ENCODE peak calls at places on chromosomes 5 and 9, in five cellular contexts. V is body of pancreas, Z is cardiac muscle cell, K is heart right ventricle, O is upper lobe of right lung. I is an unnamed sample. For H3K36me3, the result is how much of the 10 kb centered on the place peaks cover.

GRCh38 chr9:36566813-36567217 is 5.9 kb upstream of the MELK start:
- DNase-seq in Z (no peak), O (peak), V (peak), K (peak), I (no peak)

GRCh38 chr5:136120529-136120928 is 12.1 kb upstream of the SMAD5 start:
- DNase-seq in O (no peak), K (no peak), Z (no peak), V (no peak), I (no peak)

GRCh38 chr9:2053883-2054845 is 39.0 kb downstream of the SMARCA2 start:
- DNase-seq in O (no peak), Z (no peak), V (no peak), K (no peak), I (peak)

GRCh38 chr9:32136700-32137339 is 247.6 kb upstream of the ACO1 start:
- DNase-seq in O (no peak), K (no peak), Z (no peak), V (no peak), I (no peak)

GRCh38 chr5:119811443-119811842 is 182.1 kb downstream of the FAM170A start:
- DNase-seq in O (no peak), K (no peak), V (no peak), Z (no peak), I (no peak)

GRCh38 chr5:153959134-153959957 is 79.4 kb downstream of the FAM114A2 start:
- DNase-seq in V (no peak), Z (peak), O (no peak), K (no peak), I (peak)

GRCh38 chr5:145811834-145812625 is 23.1 kb downstream of the PRELID2 start:
- DNase-seq in V (no peak), K (no peak), Z (peak), O (no peak), I (no peak)

GRCh38 chr5:66639036-66639435 is 42.8 kb downstream of the MAST4 start:
- DNase-seq in O (no peak), V (no peak), K (no peak), Z (no peak), I (no peak)

GRCh38 chr5:35963381-35963843 is 25.0 kb upstream of the CAPSL start:
- DNase-seq in V (no peak), K (no peak), O (no peak), Z (no peak), I (no peak)

GRCh38 chr9:124929464-124929863 is 11.4 kb downstream of the GOLGA1 start:
- DNase-seq in O (no peak), V (no peak), Z (no peak), K (no peak), I (no peak)

GRCh38 chr9:124932355-124932754 is 8.5 kb downstream of the GOLGA1 start:
- DNase-seq in V (no peak), K (no peak), Z (no peak), O (no peak), I (no peak)

DNA sequence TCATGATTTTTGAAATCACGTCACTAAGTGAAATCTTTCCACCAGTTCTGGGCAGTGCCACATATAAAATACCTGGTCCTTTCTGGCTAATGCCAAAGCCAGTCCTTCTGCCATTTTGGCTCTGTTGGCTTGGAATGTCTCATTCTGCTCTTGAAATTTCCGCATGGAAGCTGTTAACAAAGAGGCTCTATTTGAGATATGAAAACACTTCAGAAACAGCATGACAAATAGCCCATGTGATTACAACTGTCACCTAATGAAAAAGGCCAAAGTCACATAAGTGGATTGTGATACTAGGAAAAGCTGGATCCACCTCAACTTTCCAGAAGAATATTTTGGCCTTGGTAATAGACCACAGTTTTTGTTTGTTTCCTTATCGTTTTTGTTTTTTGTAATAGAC is 12.8 kb downstream of the GOLGA1 start:
- DNase-seq in V (no peak), K (no peak), Z (no peak), O (no peak), I (no peak)
- H3K36me3 ChIP-seq in V (under half), K (half or more), Z (under half), O (half or more), I (under half)

GRCh38 chr9:98234231-98234825 is 21.1 kb downstream of the TBC1D2 start:
- DNase-seq in Z (no peak), K (no peak), O (peak), V (no peak), I (no peak)
- TF ChIP-seq CTCF in Z (peak), K (no peak), O (no peak), V (no peak), I (no peak)

GRCh38 chr5:80408976-80409926 is 1.4 kb downstream of the ZFYVE16 start:
- DNase-seq in K (no peak), O (no peak), Z (peak), V (no peak), I (no peak)

GRCh38 chr5:80406980-80407734 is 707 bp upstream of the ZFYVE16 start:
- DNase-seq in Z (no peak), K (peak), V (peak), O (peak), I (no peak)

GRCh38 chr5:80408475-80408875 is 611 bp downstream of the ZFYVE16 start:
- DNase-seq in K (peak), V (peak), Z (peak), O (peak), I (no peak)

GRCh38 chr5:80411589-80412219 is 3.8 kb downstream of the ZFYVE16 start:
- DNase-seq in V (no peak), K (no peak), Z (no peak), O (no peak), I (no peak)

DNA sequence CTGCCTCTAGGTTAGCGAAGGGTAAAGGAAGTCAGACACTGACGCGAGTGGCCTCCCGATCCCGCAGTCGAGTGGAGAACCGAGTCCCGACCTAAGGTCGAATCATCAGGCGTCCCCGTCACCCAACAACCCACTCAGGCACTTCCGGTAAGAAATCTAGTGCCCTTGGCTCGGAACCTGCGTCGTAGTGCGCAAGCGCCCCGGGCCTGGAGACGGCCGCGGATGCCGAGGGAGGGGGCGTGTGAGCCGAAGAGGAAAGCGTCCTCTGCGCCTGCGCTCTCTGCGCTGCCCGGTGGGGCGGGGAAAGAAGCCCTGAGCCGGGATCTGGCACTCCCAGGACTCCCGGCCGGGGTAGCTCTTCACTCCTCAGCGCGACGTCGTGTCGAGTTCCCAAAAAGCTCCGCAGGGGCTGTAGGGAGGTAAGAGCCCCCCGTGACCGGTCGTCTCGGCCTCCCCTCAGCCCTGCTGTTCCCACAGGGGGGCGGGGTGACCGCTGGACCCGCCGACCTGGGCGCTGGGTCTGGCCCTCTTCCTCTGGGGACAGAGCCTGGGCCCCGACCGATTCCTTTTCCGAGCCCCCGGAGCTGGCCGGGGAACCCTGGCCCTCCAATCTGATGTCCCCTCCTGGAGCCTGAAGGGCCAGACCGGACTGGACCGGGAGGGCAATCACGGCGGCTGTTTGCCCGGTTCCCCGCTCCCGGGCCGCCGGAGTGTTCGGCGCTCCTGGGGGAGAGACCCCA is at the start of gene ZFYVE16:
- DNase-seq in V (peak), Z (peak), K (peak), O (peak), I (peak)
- H3K4me3 ChIP-seq in V (peak), Z (peak), K (peak), O (peak), I (peak)

DNA sequence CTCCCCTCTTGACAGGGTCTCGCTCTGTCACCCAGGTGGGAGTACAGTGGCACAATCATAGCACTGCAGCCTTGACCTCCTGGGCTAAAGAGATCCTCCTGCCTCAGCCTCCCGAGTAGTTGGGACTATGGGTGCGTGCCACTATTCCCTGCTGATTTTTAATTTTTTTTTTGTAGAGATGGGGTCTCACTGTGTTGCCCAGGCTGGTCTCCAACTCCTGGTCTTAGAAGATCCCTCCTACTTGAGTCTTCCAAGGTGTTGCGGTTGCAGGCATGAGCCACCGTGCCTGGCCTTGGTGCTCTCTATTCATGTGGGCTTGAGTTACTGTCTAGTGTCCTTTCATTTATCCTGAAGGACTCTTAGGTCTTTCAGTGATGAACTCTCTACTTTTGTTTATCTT is 24.1 kb downstream of the EHMT1 start:
- DNase-seq in V (no peak), O (peak), Z (no peak), K (no peak), I (no peak)
- H3K36me3 ChIP-seq in V (under half), O (under half), Z (under half), K (under half), I (under half)

DNA sequence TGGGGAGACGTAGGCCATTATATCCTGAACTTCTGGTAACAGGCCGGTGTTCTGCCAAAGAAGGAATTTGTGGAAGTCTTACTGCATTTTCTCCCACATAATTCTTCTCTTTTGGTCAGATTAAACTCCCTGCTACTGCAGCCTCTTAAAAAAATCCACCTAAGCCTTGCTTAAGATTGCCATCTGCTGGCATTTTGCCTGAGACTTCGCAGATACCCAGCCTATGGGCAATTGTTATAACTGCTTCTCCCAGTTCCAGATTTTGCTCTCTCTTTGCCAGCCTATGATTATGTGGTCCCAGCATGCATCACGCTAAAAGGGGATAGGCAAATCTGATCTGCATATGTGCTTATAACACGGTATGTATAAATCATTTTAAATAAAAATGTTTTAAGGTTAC is 391.7 kb upstream of the CHD1 start:
- DNase-seq in O (no peak), K (no peak), V (no peak), Z (no peak), I (no peak)
- TF ChIP-seq CTCF in O (no peak), K (no peak), V (no peak), Z (no peak), I (no peak)

DNA sequence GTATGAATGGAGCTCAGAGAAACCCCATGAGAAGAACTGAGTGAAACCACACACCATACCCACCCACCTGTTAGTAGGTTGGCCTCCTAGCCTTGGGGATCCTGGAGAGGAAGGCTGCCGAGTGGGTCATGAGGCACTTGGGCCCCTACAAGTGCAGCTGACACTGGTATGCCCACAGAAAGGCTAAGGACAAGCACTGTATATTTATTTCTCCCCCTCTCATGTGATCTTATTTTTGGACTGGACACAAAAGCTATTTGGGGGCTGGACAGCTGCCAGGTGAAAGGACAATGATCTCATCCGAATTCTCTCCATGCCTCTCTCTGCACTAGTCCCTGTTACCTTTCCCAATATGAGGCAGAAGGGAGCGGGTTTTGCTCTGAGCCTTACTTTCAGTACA is 12.0 kb upstream of the FGF1 start:
- DNase-seq in V (peak), K (peak), O (no peak), Z (peak), I (no peak)
- H3K4me3 ChIP-seq in V (no peak), K (peak), O (no peak), Z (no peak), I (no peak)

GRCh38 chr5:159184858-159185381 is 24.4 kb downstream of the RNF145 start:
- DNase-seq in Z (no peak), K (no peak), O (no peak), V (no peak), I (peak)
- H3K36me3 ChIP-seq in Z (under half), K (under half), O (under half), V (under half), I (under half)

DNA sequence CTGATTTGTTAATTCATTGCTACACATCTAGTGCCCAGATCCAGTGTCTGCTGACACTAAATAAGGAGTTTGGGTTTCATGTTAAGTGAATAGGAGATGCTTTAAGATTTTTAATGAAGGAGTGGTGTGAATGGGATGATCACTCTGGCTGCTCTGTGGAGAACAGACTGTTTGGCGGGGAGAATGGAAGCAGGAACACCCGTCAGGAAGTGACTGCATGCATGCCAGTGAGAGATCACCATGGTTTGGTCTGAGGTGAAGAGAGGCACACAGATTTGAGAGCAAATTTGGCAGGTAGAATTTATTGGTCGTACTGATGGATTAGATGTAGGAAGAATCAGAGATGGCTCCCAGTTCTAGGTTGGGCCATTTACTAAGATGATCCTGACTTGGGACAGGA is 19.8 kb downstream of the ATP6V0E1 start:
- DNase-seq in Z (no peak), V (no peak), K (no peak), O (no peak), I (no peak)
- TF ChIP-seq CTCF in Z (no peak), V (no peak), K (no peak), O (no peak), I (no peak)

DNA sequence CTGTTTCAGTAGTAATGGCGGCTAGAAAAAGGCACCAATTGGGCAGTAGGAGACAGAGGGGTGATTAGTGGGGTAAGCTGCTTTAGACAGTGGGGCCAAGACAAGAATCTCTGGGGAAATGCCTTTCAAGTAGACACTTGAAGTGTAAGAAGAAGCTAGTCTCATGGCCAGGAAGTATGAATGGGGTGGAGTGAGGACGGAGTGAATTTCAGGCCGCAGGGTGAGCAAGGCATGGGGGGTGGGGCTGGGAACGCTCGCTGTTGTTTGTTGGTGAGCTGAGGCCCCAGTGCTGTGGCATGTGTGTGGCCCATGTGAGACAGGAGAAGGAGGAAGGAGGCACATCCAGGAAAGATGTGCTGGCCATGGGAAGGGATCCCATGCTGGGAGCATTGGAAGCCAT is 149.2 kb upstream of the NFIL3 start:
- DNase-seq in V (no peak), K (no peak), Z (no peak), O (no peak), I (no peak)
- H3K4me3 ChIP-seq in V (no peak), K (no peak), Z (no peak), O (no peak), I (no peak)

GRCh38 chr5:158720316-158720715 is 379.4 kb downstream of the EBF1 start:
- DNase-seq in O (no peak), K (no peak), V (no peak), Z (no peak), I (no peak)
- H3K36me3 ChIP-seq in O (under half), K (under half), V (under half), Z (under half), I (under half)

I was measured in BJ.